ENCODE peak calls at places on chromosomes 6 and 20, in seven cellular contexts. U is NB4, P is NCI-H1092, J is tibial artery, V is sciatic nerve, D is NCI-H2227 treated with DMSO at 0.1 percent for 48 hours, X is dermis blood vessel endothelial cell. B is an unnamed sample.

GRCh38 chr6:45808917-45809316 is 206.7 kb downstream of the CLIC5 start:
- DNase-seq in D (no peak), P (no peak), J (no peak), V (no peak), U (no peak), X (no peak), B (no peak)

GRCh38 chr6:37524919-37525318 is 25.2 kb upstream of the CCDC167 start:
- DNase-seq in X (no peak), V (no peak), P (no peak), U (no peak), J (no peak), D (no peak), B (no peak)

GRCh38 chr6:154167163-154167562 is 128.1 kb downstream of the OPRM1 start:
- DNase-seq in D (no peak), V (no peak), J (no peak), X (no peak), U (peak; percentile 39), P (no peak), B (no peak)

GRCh38 chr20:2986466-2986865 is 57.0 kb upstream of the GNRH2 start:
- DNase-seq in V (no peak), D (no peak), J (no peak), U (peak; percentile 78), X (peak; percentile 17), P (no peak), B (peak; percentile 23)

GRCh38 chr20:1844723-1845523 is 50.3 kb upstream of the SIRPA start:
- DNase-seq in X (no peak), P (no peak), D (no peak), J (peak; percentile 78), V (peak; percentile 70), U (peak; percentile 77), B (no peak)

GRCh38 chr6:127564761-127565160 is 12.2 kb upstream of the C6orf58 start:
- DNase-seq in X (no peak), U (no peak), P (no peak), D (no peak), J (no peak), V (no peak), B (no peak)

GRCh38 chr6:797479-798077 is 104.6 kb upstream of the EXOC2 start:
- DNase-seq in D (peak; percentile 25), U (peak; percentile 61), J (no peak), P (no peak), X (peak; percentile 77), V (no peak), B (peak; percentile 39)

GRCh38 chr20:56807118-56807517 is 178.0 kb downstream of the TFAP2C start:
- DNase-seq in P (no peak), U (no peak), X (no peak), V (no peak), J (no peak), D (no peak), B (no peak)

GRCh38 chr20:43844778-43845614 is 69.7 kb upstream of the TOX2 start:
- DNase-seq in U (peak; percentile 40), D (no peak), P (no peak), V (no peak), X (peak; percentile 81), J (no peak), B (peak; percentile 94)

GRCh38 chr6:131819507-131820228 is 11.8 kb downstream of the ENPP1 start:
- DNase-seq in V (no peak), X (peak; percentile 3), U (no peak), P (no peak), J (no peak), D (no peak), B (no peak)

GRCh38 chr20:61503106-61503505 is 251.0 kb downstream of the CDH4 start:
- DNase-seq in J (no peak), U (no peak), V (no peak), X (no peak), P (no peak), D (no peak), B (no peak)

GRCh38 chr6:140105857-140106256 is 731.4 kb upstream of the CITED2 start:
- DNase-seq in D (peak; percentile 9), V (no peak), J (no peak), U (peak; percentile 41), X (peak; percentile 4), P (no peak), B (no peak)

GRCh38 chr20:48215536-48215935 is 430.3 kb upstream of the SULF2 start:
- DNase-seq in D (no peak), V (no peak), X (peak; percentile 4), U (no peak), P (no peak), J (no peak), B (no peak)

GRCh38 chr6:11331136-11331535 is 98.7 kb upstream of the NEDD9 start:
- DNase-seq in D (no peak), V (no peak), J (no peak), X (no peak), U (peak; percentile 50), P (no peak), B (no peak)

GRCh38 chr20:34581341-34582189 is 23.0 kb downstream of the MAP1LC3A start:
- DNase-seq in X (peak; percentile 84), J (no peak), D (peak; percentile 9), P (no peak), U (no peak), V (peak; percentile 58), B (no peak)

GRCh38 chr20:10935658-10936057 is 261.9 kb upstream of the JAG1 start:
- DNase-seq in J (no peak), P (no peak), D (no peak), U (no peak), V (no peak), X (peak; percentile 77), B (no peak)

GRCh38 chr20:4944518-4944917 is 56.8 kb downstream of the SLC23A2 start:
- DNase-seq in P (no peak), V (no peak), D (no peak), U (no peak), J (no peak), X (peak; percentile 23), B (no peak)

GRCh38 chr20:46221271-46221670 is 87.0 kb downstream of the CDH22 start:
- DNase-seq in D (no peak), J (no peak), U (no peak), P (no peak), V (no peak), X (no peak), B (no peak)

GRCh38 chr6:111985202-111985731 is 68.6 kb upstream of the CCN6 start:
- DNase-seq in X (peak; percentile 88), D (no peak), V (no peak), U (no peak), P (no peak), J (no peak), B (peak; percentile 95)

GRCh38 chr6:149467265-149467664 is 17.5 kb downstream of the ZC3H12D start:
- DNase-seq in U (no peak), P (no peak), J (no peak), V (no peak), X (no peak), D (no peak), B (no peak)